ENCODE peak calls at places on chromosomes 4 and X, in seven cellular contexts. One of them, this sample, is unnamed.

GRCh38 chrX:41705680-41706374 is 17.1 kb downstream of the GPR34 start:
- DNase-seq in pancreas: no peak
- DNase-seq in heart left ventricle: no peak
- DNase-seq in HCT116: no peak
- DNase-seq in fibroblast of lung: no peak
- DNase-seq in small intestine: no peak
- DNase-seq in tibial nerve: no peak
- DNase-seq in this sample: no peak

GRCh38 chrX:97389761-97390192 is 506.1 kb downstream of the RPA4 start:
- DNase-seq in pancreas: no peak
- DNase-seq in heart left ventricle: no peak
- DNase-seq in HCT116: peak; percentile 7
- DNase-seq in fibroblast of lung: peak; percentile 83
- DNase-seq in small intestine: no peak
- DNase-seq in tibial nerve: no peak
- DNase-seq in this sample: no peak

GRCh38 chrX:19342331-19342906 is 1.3 kb upstream of the PDHA1 start:
- DNase-seq in pancreas: no peak
- DNase-seq in heart left ventricle: no peak
- DNase-seq in HCT116: no peak
- DNase-seq in fibroblast of lung: peak; percentile 28
- DNase-seq in small intestine: no peak
- DNase-seq in tibial nerve: no peak
- DNase-seq in this sample: no peak

GRCh38 chr4:131337956-131338355 is 1811.1 kb upstream of the PCDH10 start:
- DNase-seq in pancreas: no peak
- DNase-seq in heart left ventricle: no peak
- DNase-seq in HCT116: no peak
- DNase-seq in fibroblast of lung: no peak
- DNase-seq in small intestine: no peak
- DNase-seq in tibial nerve: no peak
- DNase-seq in this sample: no peak

GRCh38 chrX:135707880-135708279 is 5.6 kb upstream of the CT45A1 start:
- DNase-seq in pancreas: no peak
- DNase-seq in heart left ventricle: no peak
- DNase-seq in HCT116: peak; percentile 16
- DNase-seq in fibroblast of lung: no peak
- DNase-seq in small intestine: no peak
- DNase-seq in tibial nerve: no peak
- DNase-seq in this sample: no peak

GRCh38 chr4:81453024-81453423 is 18.7 kb downstream of the RASGEF1B start:
- DNase-seq in pancreas: no peak
- DNase-seq in heart left ventricle: no peak
- DNase-seq in HCT116: no peak
- DNase-seq in fibroblast of lung: no peak
- DNase-seq in small intestine: no peak
- DNase-seq in tibial nerve: no peak
- DNase-seq in this sample: no peak

GRCh38 chr4:139419388-139419914 is 34.5 kb upstream of the RAB33B start:
- DNase-seq in pancreas: no peak
- DNase-seq in heart left ventricle: peak; percentile 67
- DNase-seq in HCT116: no peak
- DNase-seq in fibroblast of lung: peak; percentile 62
- DNase-seq in small intestine: no peak
- DNase-seq in tibial nerve: no peak
- DNase-seq in this sample: no peak

GRCh38 chr4:176277162-176277904 is 8.3 kb upstream of the ASB5 start:
- DNase-seq in pancreas: peak; percentile 68
- DNase-seq in heart left ventricle: peak; percentile 48
- DNase-seq in HCT116: peak; percentile 39
- DNase-seq in fibroblast of lung: peak; percentile 81
- DNase-seq in small intestine: peak; percentile 54
- DNase-seq in tibial nerve: no peak
- DNase-seq in this sample: peak; percentile 33

GRCh38 chr4:4730214-4730613 is 129.3 kb upstream of the MSX1 start:
- DNase-seq in pancreas: no peak
- DNase-seq in heart left ventricle: no peak
- DNase-seq in HCT116: no peak
- DNase-seq in fibroblast of lung: no peak
- DNase-seq in small intestine: no peak
- DNase-seq in tibial nerve: no peak
- DNase-seq in this sample: no peak

GRCh38 chrX:155334486-155335316 is at the start of gene CLIC2:
- DNase-seq in pancreas: no peak
- DNase-seq in heart left ventricle: peak; percentile 55
- DNase-seq in HCT116: no peak
- DNase-seq in fibroblast of lung: peak; percentile 84
- DNase-seq in small intestine: peak; percentile 1
- DNase-seq in tibial nerve: peak; percentile 12
- DNase-seq in this sample: no peak

GRCh38 chr4:36054750-36055467 is 189.4 kb downstream of the ARAP2 start:
- DNase-seq in pancreas: no peak
- DNase-seq in heart left ventricle: no peak
- DNase-seq in HCT116: no peak
- DNase-seq in fibroblast of lung: no peak
- DNase-seq in small intestine: no peak
- DNase-seq in tibial nerve: no peak
- DNase-seq in this sample: no peak

GRCh38 chrX:108186811-108187210 is 95.2 kb downstream of the ATG4A start:
- DNase-seq in pancreas: no peak
- DNase-seq in heart left ventricle: no peak
- DNase-seq in HCT116: peak; percentile 46
- DNase-seq in fibroblast of lung: peak; percentile 79
- DNase-seq in small intestine: peak; percentile 75
- DNase-seq in tibial nerve: no peak
- DNase-seq in this sample: no peak

DNA sequence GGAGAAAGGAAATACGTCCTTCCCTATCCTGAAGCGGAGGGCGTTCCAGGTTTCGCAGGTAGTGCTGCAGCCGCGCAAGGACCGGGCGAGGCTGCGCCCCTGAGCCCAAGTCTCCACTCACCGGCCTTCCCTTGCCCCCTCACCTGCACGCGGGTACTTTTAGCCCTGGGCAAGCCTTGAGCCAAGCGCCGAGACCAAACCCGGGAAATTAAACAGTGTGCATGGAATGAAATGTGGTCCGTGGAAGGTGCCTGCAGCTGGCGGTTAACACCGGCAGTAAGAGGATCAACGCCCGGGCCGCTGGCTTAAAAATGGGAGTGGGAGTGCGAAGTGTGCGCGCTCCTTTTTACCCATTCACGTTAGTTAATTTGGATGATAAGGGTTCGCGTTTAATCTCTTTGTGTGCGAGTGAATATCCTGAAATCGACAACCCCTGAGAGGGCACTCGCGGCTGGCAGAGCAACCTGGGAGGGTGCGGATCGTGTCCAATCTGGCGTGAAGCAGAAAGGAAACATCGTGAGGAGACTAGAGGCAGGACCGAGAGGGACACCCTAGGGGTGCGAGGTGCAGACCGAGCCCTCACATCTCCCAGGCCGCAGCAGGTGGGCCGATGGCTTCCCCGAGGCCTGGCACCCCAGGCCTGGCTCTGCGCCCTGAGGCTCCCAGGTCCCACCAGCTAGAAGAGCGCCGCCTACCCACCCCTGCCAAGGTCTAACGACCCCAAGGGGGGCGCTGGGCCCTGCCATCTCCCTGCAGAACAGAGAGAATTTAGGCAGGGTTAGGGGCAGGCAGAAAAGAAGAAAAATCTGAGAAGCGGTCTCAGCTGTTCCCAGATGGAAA is 2.0 kb upstream of the HELT start:
- DNase-seq in pancreas: no peak
- DNase-seq in heart left ventricle: no peak
- DNase-seq in HCT116: no peak
- DNase-seq in fibroblast of lung: no peak
- DNase-seq in small intestine: no peak
- DNase-seq in tibial nerve: no peak
- DNase-seq in this sample: no peak
- H3K27me3 ChIP-seq in pancreas: peaks cover 37% of the 10 kb centered on the region
- H3K27me3 ChIP-seq in heart left ventricle: peaks cover 90% of the 10 kb centered on the region
- H3K27me3 ChIP-seq in HCT116: no peaks in the 10 kb centered on the region
- H3K27me3 ChIP-seq in fibroblast of lung: peaks cover 45% of the 10 kb centered on the region
- H3K27me3 ChIP-seq in small intestine: peaks cover 52% of the 10 kb centered on the region
- H3K27me3 ChIP-seq in tibial nerve: no peaks in the 10 kb centered on the region
- H3K27me3 ChIP-seq in this sample: peaks cover 80% of the 10 kb centered on the region

GRCh38 chr4:168919706-168920324 is 90.2 kb downstream of the CBR4 start:
- DNase-seq in pancreas: no peak
- DNase-seq in heart left ventricle: peak; percentile 27
- DNase-seq in HCT116: no peak
- DNase-seq in fibroblast of lung: no peak
- DNase-seq in small intestine: no peak
- DNase-seq in tibial nerve: no peak
- DNase-seq in this sample: no peak
- H3K27me3 ChIP-seq in pancreas: no peaks in the 10 kb centered on the region
- H3K27me3 ChIP-seq in heart left ventricle: no peaks in the 10 kb centered on the region
- H3K27me3 ChIP-seq in HCT116: no peaks in the 10 kb centered on the region
- H3K27me3 ChIP-seq in fibroblast of lung: no peaks in the 10 kb centered on the region
- H3K27me3 ChIP-seq in small intestine: no peaks in the 10 kb centered on the region
- H3K27me3 ChIP-seq in tibial nerve: no peaks in the 10 kb centered on the region
- H3K27me3 ChIP-seq in this sample: no peaks in the 10 kb centered on the region

GRCh38 chrX:152074163-152074562 is 64.2 kb downstream of the MAGEA10 start:
- DNase-seq in pancreas: no peak
- DNase-seq in heart left ventricle: no peak
- DNase-seq in HCT116: no peak
- DNase-seq in fibroblast of lung: no peak
- DNase-seq in small intestine: no peak
- DNase-seq in tibial nerve: no peak
- DNase-seq in this sample: no peak
- H3K27me3 ChIP-seq in pancreas: no peaks in the 10 kb centered on the region
- H3K27me3 ChIP-seq in heart left ventricle: no peaks in the 10 kb centered on the region
- H3K27me3 ChIP-seq in HCT116: no peaks in the 10 kb centered on the region
- H3K27me3 ChIP-seq in fibroblast of lung: no peaks in the 10 kb centered on the region
- H3K27me3 ChIP-seq in small intestine: no peaks in the 10 kb centered on the region
- H3K27me3 ChIP-seq in tibial nerve: no peaks in the 10 kb centered on the region
- H3K27me3 ChIP-seq in this sample: peaks cover 11% of the 10 kb centered on the region

DNA sequence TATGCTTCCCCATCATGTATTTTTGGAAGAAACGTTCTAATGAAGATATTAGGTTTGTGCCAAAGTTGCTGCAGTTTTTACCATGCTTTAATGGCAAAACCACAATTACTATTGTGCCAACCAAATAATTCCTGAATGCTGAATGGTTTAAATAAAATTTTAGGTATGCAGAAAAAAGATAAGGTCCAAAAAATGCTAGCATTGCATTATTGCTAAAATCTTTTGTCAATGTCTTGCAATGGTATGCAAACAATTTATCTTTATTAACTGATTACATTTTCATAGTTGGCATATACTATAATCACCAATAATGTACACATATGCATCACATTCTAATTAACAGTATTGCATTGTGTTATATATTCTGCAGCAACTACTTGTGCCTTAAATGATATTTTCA is 1657.4 kb upstream of the IGFBP7 start:
- DNase-seq in pancreas: no peak
- DNase-seq in heart left ventricle: no peak
- DNase-seq in HCT116: no peak
- DNase-seq in fibroblast of lung: no peak
- DNase-seq in small intestine: no peak
- DNase-seq in tibial nerve: no peak
- DNase-seq in this sample: no peak
- H3K27me3 ChIP-seq in pancreas: no peaks in the 10 kb centered on the region
- H3K27me3 ChIP-seq in heart left ventricle: no peaks in the 10 kb centered on the region
- H3K27me3 ChIP-seq in HCT116: no peaks in the 10 kb centered on the region
- H3K27me3 ChIP-seq in fibroblast of lung: no peaks in the 10 kb centered on the region
- H3K27me3 ChIP-seq in small intestine: no peaks in the 10 kb centered on the region
- H3K27me3 ChIP-seq in tibial nerve: no peaks in the 10 kb centered on the region
- H3K27me3 ChIP-seq in this sample: no peaks in the 10 kb centered on the region

DNA sequence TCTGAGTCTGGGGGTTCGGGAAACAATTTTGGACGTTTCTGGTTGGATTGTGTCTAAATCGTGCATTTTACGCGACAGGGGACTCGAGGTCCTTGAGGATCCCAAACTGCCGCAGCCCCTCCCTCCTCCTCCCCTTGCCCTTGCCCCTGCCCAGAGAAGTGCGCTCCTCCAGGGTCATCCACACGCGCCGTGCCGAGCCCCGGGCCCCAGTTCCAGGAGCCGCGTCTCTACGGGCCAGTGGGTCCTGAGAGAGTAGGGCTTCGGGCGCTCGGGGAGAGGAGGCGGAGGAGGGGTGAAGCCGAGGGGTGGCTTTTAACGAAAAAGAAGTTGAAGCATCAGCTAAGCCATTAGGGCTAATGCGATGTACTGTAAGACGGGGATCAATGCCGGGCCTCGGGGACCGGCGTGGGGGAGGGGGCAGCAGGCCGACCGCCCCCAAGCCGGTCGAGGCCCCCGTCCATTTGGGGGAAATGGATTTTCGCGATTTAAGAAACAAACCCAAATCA is 13.9 kb downstream of the HMX1 start:
- DNase-seq in pancreas: no peak
- DNase-seq in heart left ventricle: peak; percentile 2
- DNase-seq in HCT116: no peak
- DNase-seq in fibroblast of lung: no peak
- DNase-seq in small intestine: no peak
- DNase-seq in tibial nerve: no peak
- DNase-seq in this sample: no peak
- H3K27me3 ChIP-seq in pancreas: peaks cover 72% of the 10 kb centered on the region
- H3K27me3 ChIP-seq in heart left ventricle: peaks cover 100% of the 10 kb centered on the region
- H3K27me3 ChIP-seq in HCT116: no peaks in the 10 kb centered on the region
- H3K27me3 ChIP-seq in fibroblast of lung: peaks cover 67% of the 10 kb centered on the region
- H3K27me3 ChIP-seq in small intestine: peaks cover 51% of the 10 kb centered on the region
- H3K27me3 ChIP-seq in tibial nerve: no peaks in the 10 kb centered on the region
- H3K27me3 ChIP-seq in this sample: peaks cover 97% of the 10 kb centered on the region

DNA sequence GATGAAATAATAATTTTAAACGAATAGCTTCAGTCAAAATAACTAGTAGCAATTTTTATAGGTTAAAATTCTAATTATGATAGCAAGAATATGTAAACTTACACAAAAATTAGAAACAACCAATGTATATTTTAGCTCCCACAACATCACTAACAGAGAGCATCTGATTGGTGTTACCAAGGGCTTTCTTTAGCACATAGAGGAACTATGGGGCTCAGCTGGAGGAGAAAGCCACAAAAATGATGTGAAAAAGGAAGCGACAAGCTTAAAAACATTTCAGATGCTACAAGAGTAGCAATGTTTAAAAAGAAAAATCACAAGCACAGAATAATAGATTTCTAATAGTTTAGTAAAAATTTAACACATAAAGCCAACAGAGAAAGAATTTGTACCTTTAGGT is 56.3 kb downstream of the ATP8A1 start:
- DNase-seq in pancreas: no peak
- DNase-seq in heart left ventricle: no peak
- DNase-seq in HCT116: no peak
- DNase-seq in fibroblast of lung: no peak
- DNase-seq in small intestine: no peak
- DNase-seq in tibial nerve: no peak
- DNase-seq in this sample: no peak
- H3K27me3 ChIP-seq in pancreas: no peaks in the 10 kb centered on the region
- H3K27me3 ChIP-seq in heart left ventricle: no peaks in the 10 kb centered on the region
- H3K27me3 ChIP-seq in HCT116: no peaks in the 10 kb centered on the region
- H3K27me3 ChIP-seq in fibroblast of lung: no peaks in the 10 kb centered on the region
- H3K27me3 ChIP-seq in small intestine: no peaks in the 10 kb centered on the region
- H3K27me3 ChIP-seq in tibial nerve: no peaks in the 10 kb centered on the region
- H3K27me3 ChIP-seq in this sample: no peaks in the 10 kb centered on the region

GRCh38 chrX:24774650-24775049 is 80.9 kb downstream of the POLA1 start:
- DNase-seq in pancreas: no peak
- DNase-seq in heart left ventricle: no peak
- DNase-seq in HCT116: no peak
- DNase-seq in fibroblast of lung: no peak
- DNase-seq in small intestine: no peak
- DNase-seq in tibial nerve: no peak
- DNase-seq in this sample: no peak
- H3K27me3 ChIP-seq in pancreas: peaks cover 5% of the 10 kb centered on the region
- H3K27me3 ChIP-seq in heart left ventricle: no peaks in the 10 kb centered on the region
- H3K27me3 ChIP-seq in HCT116: no peaks in the 10 kb centered on the region
- H3K27me3 ChIP-seq in fibroblast of lung: no peaks in the 10 kb centered on the region
- H3K27me3 ChIP-seq in small intestine: no peaks in the 10 kb centered on the region
- H3K27me3 ChIP-seq in tibial nerve: no peaks in the 10 kb centered on the region
- H3K27me3 ChIP-seq in this sample: peaks cover 57% of the 10 kb centered on the region